ENCODE peak calls at places on chromosomes 3 and 15, in five cellular contexts. A is BJ, B is ovary, G is WERI-Rb-1, U is lower leg skin. R is an unnamed sample.

GRCh38 chr3:12303532-12303931 is 14.7 kb downstream of the PPARG start:
- DNase-seq in A (peak), B (no peak), G (no peak), U (no peak), R (no peak)

GRCh38 chr3:104755791-104756190 is 610.9 kb upstream of the ALCAM start:
- DNase-seq in A (no peak), B (no peak), G (no peak), U (no peak), R (no peak)

GRCh38 chr3:146705205-146705604 is 100.1 kb upstream of the PLSCR5 start:
- DNase-seq in A (no peak), B (no peak), G (no peak), U (no peak), R (no peak)

GRCh38 chr3:10358309-10358980 is 37.5 kb upstream of the SEC13 start:
- DNase-seq in A (no peak), B (no peak), G (no peak), U (no peak), R (no peak)

GRCh38 chr3:89223188-89223587 is 115.8 kb downstream of the EPHA3 start:
- DNase-seq in A (no peak), B (no peak), G (no peak), U (no peak), R (no peak)

GRCh38 chr3:59709702-59710555 is 660.1 kb upstream of the CFAP20DC start:
- DNase-seq in A (no peak), B (no peak), G (no peak), U (peak), R (no peak)

GRCh38 chr3:125433611-125434041 is 58.5 kb upstream of the ZNF148 start:
- DNase-seq in A (no peak), B (no peak), G (no peak), U (peak), R (no peak)

GRCh38 chr3:38334656-38335055 is 11.9 kb upstream of the XYLB start:
- DNase-seq in A (no peak), B (no peak), G (no peak), U (no peak), R (no peak)

GRCh38 chr15:52798529-52799101 is 8.5 kb upstream of the ONECUT1 start:
- DNase-seq in A (no peak), B (no peak), G (no peak), U (no peak), R (no peak)

GRCh38 chr15:40286794-40287193 is 3.9 kb upstream of the ANKRD63 start:
- DNase-seq in A (no peak), B (no peak), G (no peak), U (no peak), R (no peak)

GRCh38 chr3:126484662-126485061 is 9.0 kb upstream of the ZXDC start:
- DNase-seq in A (no peak), B (no peak), G (no peak), U (no peak), R (no peak)

GRCh38 chr3:185825379-185825638 is 467 bp upstream of the IGF2BP2 start:
- DNase-seq in A (no peak), B (no peak), G (no peak), U (no peak), R (no peak)

GRCh38 chr3:140505256-140505655 is 172.6 kb upstream of the TRIM42 start:
- DNase-seq in A (no peak), B (no peak), G (no peak), U (no peak), R (no peak)

GRCh38 chr15:31511707-31512310 is 185.2 kb downstream of the KLF13 start:
- DNase-seq in A (no peak), B (no peak), G (no peak), U (no peak), R (no peak)

GRCh38 chr3:14537590-14538450 is 2.3 kb downstream of the GRIP2 start:
- DNase-seq in A (no peak), B (no peak), G (peak), U (no peak), R (peak)

GRCh38 chr3:176919836-176920760 is 277.2 kb downstream of the TBL1XR1 start:
- DNase-seq in A (no peak), B (peak), G (no peak), U (no peak), R (peak)

GRCh38 chr15:74957301-74958035 is 896 bp upstream of the RPP25 start:
- DNase-seq in A (no peak), B (no peak), G (no peak), U (peak), R (no peak)

GRCh38 chr15:34883042-34883441 is 86.5 kb downstream of the AQR start:
- DNase-seq in A (no peak), B (no peak), G (no peak), U (no peak), R (no peak)

GRCh38 chr15:74808840-74809229 is 3.8 kb upstream of the LMAN1L start:
- DNase-seq in A (no peak), B (no peak), G (no peak), U (no peak), R (no peak)

GRCh38 chr3:58690490-58690889 is 23.9 kb upstream of the FAM3D start:
- DNase-seq in A (no peak), B (no peak), G (no peak), U (no peak), R (no peak)

GRCh38 chr3:45972534-45973402 is 22.9 kb downstream of the FYCO1 start:
- DNase-seq in A (peak), B (no peak), G (no peak), U (no peak), R (no peak)

GRCh38 chr15:52783191-52783829 is 6.8 kb downstream of the ONECUT1 start:
- DNase-seq in A (no peak), B (no peak), G (no peak), U (no peak), R (no peak)

GRCh38 chr3:69085543-69086132 is 901 bp downstream of the ARL6IP5 start:
- DNase-seq in A (no peak), B (no peak), G (peak), U (no peak), R (peak)

GRCh38 chr3:49930922-49931321 is 1.3 kb upstream of the MON1A start:
- DNase-seq in A (no peak), B (no peak), G (peak), U (no peak), R (no peak)

GRCh38 chr3:60182697-60183096 is 1068.6 kb downstream of the FHIT start:
- DNase-seq in A (no peak), B (no peak), G (no peak), U (no peak), R (no peak)

GRCh38 chr3:56415672-56416071 is 52.6 kb downstream of the ERC2 start:
- DNase-seq in A (no peak), B (no peak), G (no peak), U (no peak), R (no peak)

DNA sequence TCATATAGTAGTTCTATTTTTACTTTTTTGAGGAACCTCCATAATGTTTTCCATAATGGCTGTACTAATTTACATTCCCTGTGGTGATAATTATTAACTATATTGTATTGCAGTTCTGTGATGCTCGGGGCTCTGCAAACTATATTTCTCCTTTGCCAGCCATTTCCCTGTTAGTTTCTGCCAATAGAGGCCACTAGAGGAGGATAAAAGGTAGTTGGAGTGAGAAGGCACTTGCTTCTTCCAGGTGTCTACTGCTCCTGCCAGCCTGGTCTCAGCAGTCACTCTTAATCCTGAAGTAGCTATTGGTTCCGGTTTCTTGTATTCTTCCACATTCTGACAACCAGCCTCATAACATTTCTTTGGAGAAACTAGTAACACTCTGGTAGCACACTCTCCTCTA is 233.9 kb upstream of the GBE1 start:
- DNase-seq in A (no peak), B (no peak), G (no peak), U (no peak), R (no peak)
- TF ChIP-seq CTCF in A (no peak), B (no peak), G (peak), U (no peak), R (no peak)

DNA sequence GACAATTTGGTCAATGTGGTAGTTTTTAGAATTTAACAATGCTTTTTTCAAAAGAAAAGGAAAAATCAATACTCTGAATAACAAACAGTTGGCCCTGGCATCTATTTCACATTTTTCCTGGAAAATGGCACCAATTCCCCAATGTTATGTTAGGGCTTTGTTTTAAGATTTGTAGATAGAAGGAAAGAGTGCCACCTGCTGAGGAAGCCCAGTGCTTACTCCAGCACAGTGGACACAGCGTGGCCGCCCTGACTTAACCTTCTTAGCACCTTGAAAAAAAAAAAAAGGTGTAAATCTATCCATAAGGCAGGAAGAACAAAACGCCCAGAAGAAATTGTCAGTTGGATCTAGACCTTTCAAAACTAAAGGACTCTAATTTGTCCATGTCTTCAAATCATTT is 110.7 kb upstream of the CNTN4 start:
- DNase-seq in A (no peak), B (no peak), G (peak), U (no peak), R (peak)
- TF ChIP-seq CTCF in A (no peak), B (no peak), G (peak), U (no peak), R (peak)

GRCh38 chr3:132265008-132265407 is 52.2 kb upstream of the ACP3 start:
- DNase-seq in A (no peak), B (no peak), G (no peak), U (no peak), R (no peak)

GRCh38 chr3:132273043-132273442 is 44.2 kb upstream of the ACP3 start:
- DNase-seq in A (no peak), B (no peak), G (no peak), U (no peak), R (no peak)

GRCh38 chr3:132267594-132267993 is 49.6 kb upstream of the ACP3 start:
- DNase-seq in A (no peak), B (no peak), G (no peak), U (no peak), R (no peak)

GRCh38 chr3:132265488-132265887 is 51.7 kb upstream of the ACP3 start:
- DNase-seq in A (no peak), B (no peak), G (no peak), U (no peak), R (no peak)

GRCh38 chr3:132268956-132269355 is 48.3 kb upstream of the ACP3 start:
- DNase-seq in A (no peak), B (no peak), G (peak), U (no peak), R (no peak)
- TF ChIP-seq CTCF in A (peak), B (no peak), G (peak), U (no peak), R (no peak)

GRCh38 chr15:45138814-45139765 is 9.3 kb downstream of the DUOX1 start:
- DNase-seq in A (no peak), B (no peak), G (no peak), U (no peak), R (no peak)

GRCh38 chr15:45134046-45134445 is 4.3 kb downstream of the DUOX1 start:
- DNase-seq in A (no peak), B (no peak), G (no peak), U (no peak), R (no peak)

GRCh38 chr15:45134682-45135604 is 5.1 kb downstream of the DUOX1 start:
- DNase-seq in A (no peak), B (no peak), G (no peak), U (no peak), R (peak)

GRCh38 chr15:45137703-45138102 is 7.9 kb downstream of the DUOX1 start:
- DNase-seq in A (no peak), B (no peak), G (no peak), U (no peak), R (no peak)

DNA sequence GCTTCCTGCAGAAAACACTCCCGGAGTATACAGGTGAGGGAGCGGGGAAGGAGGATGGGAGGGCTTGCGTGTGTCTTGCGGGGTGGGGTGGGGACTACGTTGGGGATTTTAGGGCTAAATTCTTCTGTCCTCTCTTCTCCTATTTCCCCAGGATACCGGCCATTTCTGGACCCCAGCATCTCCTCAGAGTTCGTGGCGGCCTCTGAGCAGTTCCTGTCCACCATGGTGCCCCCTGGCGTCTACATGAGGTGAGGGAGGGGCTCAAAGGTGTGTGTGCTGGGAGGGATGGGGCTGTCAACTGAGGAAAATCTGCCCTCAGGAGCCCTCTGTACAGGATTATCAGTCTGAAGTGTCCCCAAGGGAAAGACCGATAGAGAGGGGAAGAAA is 6.6 kb downstream of the DUOX1 start:
- DNase-seq in A (no peak), B (no peak), G (no peak), U (no peak), R (peak)
- TF ChIP-seq CTCF in A (no peak), B (no peak), G (peak), U (no peak), R (no peak)

DNA sequence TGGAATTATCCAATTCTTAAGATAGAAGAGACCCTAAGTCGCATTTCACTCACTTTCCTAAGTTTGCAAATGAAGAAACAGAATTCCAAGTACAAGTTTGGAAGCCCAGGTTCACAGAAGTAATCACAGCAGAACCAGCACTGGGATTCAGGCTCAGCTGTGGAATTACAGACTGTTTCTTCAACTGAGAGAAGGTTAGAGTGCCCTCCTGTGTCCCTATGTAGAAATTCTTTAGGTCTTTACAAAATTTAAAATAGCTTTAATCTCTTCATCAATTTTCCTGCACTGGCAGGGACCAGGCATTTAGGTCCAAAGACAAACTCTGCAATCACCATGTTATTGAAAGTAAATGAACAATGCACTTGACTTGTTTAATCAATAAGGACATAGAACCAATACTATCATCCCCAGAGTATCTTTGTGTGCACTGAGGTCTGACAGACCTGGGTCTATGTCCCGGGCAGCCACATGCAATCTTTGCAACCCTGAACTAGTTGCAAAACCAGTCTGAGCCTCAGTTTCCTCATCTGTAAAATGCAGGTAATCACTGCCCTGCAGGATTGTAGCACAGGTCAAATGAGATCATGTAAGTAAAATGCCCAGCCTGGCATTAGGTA is 96.3 kb upstream of the ZBED2 start:
- DNase-seq in A (no peak), B (no peak), G (no peak), U (no peak), R (no peak)
- TF ChIP-seq CTCF in A (peak), B (no peak), G (peak), U (no peak), R (no peak)

DNA sequence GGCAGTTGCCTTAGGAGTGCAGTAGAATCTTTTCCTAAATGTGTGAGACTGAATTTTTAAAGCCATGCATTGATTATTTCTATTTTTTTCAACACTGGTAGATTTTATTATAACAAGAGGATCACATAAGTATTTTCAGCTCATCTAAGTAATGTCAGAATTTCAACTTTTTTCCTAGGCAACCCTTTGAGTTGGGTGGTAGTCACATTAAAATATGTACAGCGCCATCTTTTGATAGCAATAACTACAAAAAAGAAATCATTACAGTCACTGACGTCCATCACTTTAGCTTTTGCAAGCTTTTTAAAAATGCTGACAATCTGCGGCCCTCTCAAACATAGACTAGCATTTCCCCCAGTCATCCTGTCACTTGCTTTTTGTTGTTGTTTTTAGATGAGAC is 384.2 kb upstream of the KCNMB2 start:
- DNase-seq in A (no peak), B (no peak), G (no peak), U (no peak), R (no peak)
- TF ChIP-seq CTCF in A (no peak), B (no peak), G (no peak), U (no peak), R (no peak)